ENCODE peak calls at places on chromosomes 1 and 21, in four cellular contexts. One of them, this sample, is unnamed.
A peak's percentile ranks its signal among the peaks of the same experiment; 100 is the strongest.

GRCh38 chr1:84834419-84835064 is 58.5 kb downstream of the LPAR3 start:
- DNase-seq in A549: no peak
- DNase-seq in K562: no peak
- DNase-seq in HepG2: no peak
- DNase-seq in this sample: no peak

GRCh38 chr1:193111641-193112090 is 6.5 kb upstream of the GLRX2 start:
- DNase-seq in K562: no peak
- DNase-seq in HepG2: peak; percentile 67
- DNase-seq in A549: no peak
- DNase-seq in this sample: peak; percentile 38

GRCh38 chr21:14675774-14676530 is 129.8 kb upstream of the SAMSN1 start:
- DNase-seq in HepG2: no peak
- DNase-seq in A549: no peak
- DNase-seq in K562: no peak
- DNase-seq in this sample: no peak

GRCh38 chr1:8814870-8815269 is 2.6 kb downstream of the RERE start:
- DNase-seq in K562: peak; percentile 57
- DNase-seq in A549: no peak
- DNase-seq in HepG2: no peak
- DNase-seq in this sample: no peak

GRCh38 chr1:205012416-205013140 is 30.4 kb upstream of the CNTN2 start:
- DNase-seq in K562: no peak
- DNase-seq in A549: no peak
- DNase-seq in HepG2: no peak
- DNase-seq in this sample: no peak

GRCh38 chr1:160328171-160328570 is 14.9 kb downstream of the COPA start:
- DNase-seq in A549: no peak
- DNase-seq in K562: no peak
- DNase-seq in HepG2: no peak
- DNase-seq in this sample: no peak

GRCh38 chr1:119779869-119780356 is 11.2 kb upstream of the HMGCS2 start:
- DNase-seq in A549: no peak
- DNase-seq in HepG2: no peak
- DNase-seq in K562: no peak
- DNase-seq in this sample: no peak

GRCh38 chr21:43287111-43287973 is 118.5 kb downstream of the CRYAA start:
- DNase-seq in K562: peak; percentile 41
- DNase-seq in HepG2: no peak
- DNase-seq in A549: no peak
- DNase-seq in this sample: no peak

GRCh38 chr1:172704003-172704402 is 45.1 kb downstream of the FASLG start:
- DNase-seq in A549: no peak
- DNase-seq in K562: no peak
- DNase-seq in HepG2: no peak
- DNase-seq in this sample: no peak

GRCh38 chr1:198902616-198903140 is 263.8 kb downstream of the PTPRC start:
- DNase-seq in HepG2: no peak
- DNase-seq in A549: no peak
- DNase-seq in K562: no peak
- DNase-seq in this sample: no peak

GRCh38 chr1:37509181-37509580 is 5.4 kb downstream of the MEAF6 start:
- DNase-seq in A549: no peak
- DNase-seq in HepG2: peak; percentile 28
- DNase-seq in K562: no peak
- DNase-seq in this sample: no peak

GRCh38 chr1:110229348-110230001 is 19.4 kb downstream of the KCNC4 start:
- DNase-seq in A549: no peak
- DNase-seq in HepG2: no peak
- DNase-seq in K562: no peak
- DNase-seq in this sample: no peak

GRCh38 chr1:93219443-93219842 is 38.9 kb downstream of the CCDC18 start:
- DNase-seq in HepG2: no peak
- DNase-seq in K562: no peak
- DNase-seq in A549: no peak
- DNase-seq in this sample: no peak

GRCh38 chr1:180254854-180255253 is 24.8 kb downstream of the LHX4 start:
- DNase-seq in K562: no peak
- DNase-seq in A549: no peak
- DNase-seq in HepG2: no peak
- DNase-seq in this sample: no peak

GRCh38 chr1:107926436-107927080 is 38.4 kb downstream of the VAV3 start:
- DNase-seq in K562: no peak
- DNase-seq in A549: no peak
- DNase-seq in HepG2: no peak
- DNase-seq in this sample: no peak

GRCh38 chr1:168391759-168392681 is 111.3 kb downstream of the TBX19 start:
- DNase-seq in HepG2: no peak
- DNase-seq in A549: no peak
- DNase-seq in K562: no peak
- DNase-seq in this sample: no peak
- TF ChIP-seq HMGXB4 in HepG2: no peak
- TF ChIP-seq HMGXB4 in A549: no peak
- TF ChIP-seq HMGXB4 in K562: no peak
- TF ChIP-seq HMGXB4 in this sample: no peak

GRCh38 chr1:219088778-219089557 is 84.7 kb upstream of the LYPLAL1 start:
- DNase-seq in HepG2: peak; percentile 28
- DNase-seq in K562: peak; percentile 69
- DNase-seq in A549: peak; percentile 72
- DNase-seq in this sample: no peak
- TF ChIP-seq HMGXB4 in HepG2: no peak
- TF ChIP-seq HMGXB4 in K562: no peak
- TF ChIP-seq HMGXB4 in A549: no peak
- TF ChIP-seq HMGXB4 in this sample: no peak

GRCh38 chr1:81509619-81510018 is 291.1 kb upstream of the ADGRL2 start:
- DNase-seq in HepG2: no peak
- DNase-seq in A549: no peak
- DNase-seq in K562: no peak
- DNase-seq in this sample: no peak
- TF ChIP-seq HMGXB4 in HepG2: no peak
- TF ChIP-seq HMGXB4 in A549: no peak
- TF ChIP-seq HMGXB4 in K562: no peak
- TF ChIP-seq HMGXB4 in this sample: no peak

DNA sequence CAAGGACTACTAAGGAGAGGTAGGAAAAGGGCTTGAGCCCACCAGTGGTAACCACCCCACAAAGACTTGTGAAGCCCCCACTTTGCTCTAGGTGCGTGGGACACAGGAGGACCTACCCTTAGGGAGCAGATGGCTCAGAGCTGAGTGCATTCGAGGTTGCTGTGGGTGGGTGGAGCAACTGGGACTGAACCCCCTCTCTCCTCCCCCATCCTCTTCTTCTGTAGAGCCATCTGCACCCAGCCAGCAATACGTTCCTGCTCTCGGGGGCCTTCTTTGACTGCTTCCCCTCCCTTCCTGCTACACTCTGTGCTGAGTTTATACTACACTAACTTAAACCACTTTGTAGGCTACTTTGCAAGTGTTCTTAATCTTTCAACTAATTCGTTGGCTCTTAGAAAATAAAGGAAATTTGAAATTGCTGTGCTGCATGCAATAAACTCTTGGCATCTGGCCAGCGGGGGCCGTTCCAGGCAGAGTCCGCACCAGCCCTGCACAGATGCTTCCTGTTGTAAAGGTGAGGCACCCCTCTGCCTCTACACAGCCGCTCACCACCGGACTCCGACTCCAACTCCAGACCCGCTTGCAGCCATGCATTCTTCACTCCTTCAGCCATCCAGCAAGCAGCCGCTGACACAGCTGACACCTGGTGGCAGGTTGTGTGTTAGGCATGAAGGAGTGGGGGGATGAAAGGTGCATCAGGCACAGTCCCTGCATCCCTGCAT is 57.2 kb downstream of the GLIS1 start:
- DNase-seq in K562: peak; percentile 58
- DNase-seq in A549: peak; percentile 50
- DNase-seq in HepG2: peak; percentile 41
- DNase-seq in this sample: peak; percentile 84
- TF ChIP-seq HMGXB4 in K562: no peak
- TF ChIP-seq HMGXB4 in A549: no peak
- TF ChIP-seq HMGXB4 in HepG2: no peak
- TF ChIP-seq HMGXB4 in this sample: peak; percentile 28

DNA sequence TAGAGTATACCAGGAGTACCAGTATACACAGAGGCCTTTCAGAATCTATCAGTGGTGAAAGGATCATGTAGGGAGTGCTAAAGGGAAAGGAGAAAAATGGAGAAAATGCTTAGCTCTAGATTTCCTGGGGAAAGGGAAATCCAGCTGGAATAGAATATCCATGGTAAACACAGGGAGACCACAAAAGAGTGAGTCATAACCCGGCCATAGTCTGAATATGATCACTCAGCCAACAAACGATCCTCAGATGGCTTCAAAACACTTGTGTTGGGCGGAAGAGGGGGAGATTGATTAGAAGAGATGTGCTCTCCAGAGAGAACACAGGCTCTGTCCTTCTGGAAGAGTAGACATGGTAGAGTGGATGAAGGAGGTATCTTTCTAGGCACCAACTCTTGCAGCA is 180.6 kb downstream of the PAPPA2 start:
- DNase-seq in HepG2: no peak
- DNase-seq in K562: no peak
- DNase-seq in A549: no peak
- DNase-seq in this sample: no peak
- TF ChIP-seq HMGXB4 in HepG2: no peak
- TF ChIP-seq HMGXB4 in K562: no peak
- TF ChIP-seq HMGXB4 in A549: no peak
- TF ChIP-seq HMGXB4 in this sample: no peak

DNA sequence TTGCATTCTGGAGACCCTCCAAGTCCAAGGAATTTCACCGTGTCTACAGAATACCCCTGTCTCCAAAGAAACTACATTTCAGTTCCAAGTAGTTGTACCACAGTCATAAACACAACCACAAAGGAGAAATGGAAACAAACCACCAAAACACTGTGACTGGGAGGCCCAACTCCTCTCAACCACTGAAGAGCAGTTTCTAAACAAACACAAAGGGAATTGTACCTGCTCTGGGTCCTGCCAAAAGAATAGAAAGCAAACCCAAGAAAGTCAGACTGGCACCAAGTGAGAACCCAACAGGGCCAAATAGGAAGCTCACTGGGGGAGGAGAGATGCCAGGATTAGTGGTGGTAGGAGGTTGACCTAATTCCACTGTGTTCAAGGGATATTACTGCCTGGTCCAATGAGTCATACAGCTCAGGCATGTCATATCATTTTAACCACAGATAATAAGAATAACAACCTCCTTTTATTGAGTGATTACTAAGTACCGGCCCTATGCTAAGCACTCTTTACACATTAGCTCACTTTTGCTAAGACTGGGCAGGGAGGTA is 123.9 kb upstream of the PPP2R5A start:
- DNase-seq in A549: no peak
- DNase-seq in K562: peak; percentile 45
- DNase-seq in HepG2: no peak
- DNase-seq in this sample: no peak
- TF ChIP-seq HMGXB4 in A549: no peak
- TF ChIP-seq HMGXB4 in K562: no peak
- TF ChIP-seq HMGXB4 in HepG2: no peak
- TF ChIP-seq HMGXB4 in this sample: no peak

GRCh38 chr1:55213885-55214213 is 1.3 kb downstream of the USP24 start:
- DNase-seq in HepG2: no peak
- DNase-seq in A549: no peak
- DNase-seq in K562: no peak
- DNase-seq in this sample: no peak

GRCh38 chr1:55213029-55213884 is 1.9 kb downstream of the USP24 start:
- DNase-seq in A549: no peak
- DNase-seq in K562: no peak
- DNase-seq in HepG2: no peak
- DNase-seq in this sample: no peak

GRCh38 chr1:55211909-55212308 is 3.3 kb downstream of the USP24 start:
- DNase-seq in A549: no peak
- DNase-seq in HepG2: no peak
- DNase-seq in K562: no peak
- DNase-seq in this sample: no peak

GRCh38 chr1:55211456-55211855 is 3.7 kb downstream of the USP24 start:
- DNase-seq in A549: no peak
- DNase-seq in K562: no peak
- DNase-seq in HepG2: peak; percentile 35
- DNase-seq in this sample: no peak

GRCh38 chr1:55212349-55213028 is 2.7 kb downstream of the USP24 start:
- DNase-seq in K562: no peak
- DNase-seq in A549: no peak
- DNase-seq in HepG2: no peak
- DNase-seq in this sample: no peak
- TF ChIP-seq HMGXB4 in K562: no peak
- TF ChIP-seq HMGXB4 in A549: no peak
- TF ChIP-seq HMGXB4 in HepG2: no peak
- TF ChIP-seq HMGXB4 in this sample: no peak